ENCODE peak calls at places on chromosome 7, in four cellular contexts. M is HepG2, R is H1, A is K562. Q is an unnamed sample.

GRCh38 chr7:20249924-20250323 is 32.7 kb upstream of the MACC1 start:
- DNase-seq in R (no peak), M (peak; percentile 28), A (no peak), Q (no peak)

GRCh38 chr7:152911904-152912303 is 152.4 kb downstream of the ACTR3B start:
- DNase-seq in A (no peak), R (no peak), M (no peak), Q (no peak)

GRCh38 chr7:3168370-3168769 is 124.7 kb upstream of the CARD11 start:
- DNase-seq in R (no peak), M (no peak), A (no peak), Q (no peak)

GRCh38 chr7:27182285-27182827 is 2.7 kb downstream of the HOXA11 start:
- DNase-seq in M (no peak), R (no peak), A (no peak), Q (no peak)

GRCh38 chr7:118220583-118220982 is 3.9 kb upstream of the ANKRD7 start:
- DNase-seq in R (no peak), A (no peak), M (no peak), Q (no peak)

GRCh38 chr7:107891619-107892366 is 810 bp downstream of the DLD start:
- DNase-seq in M (no peak), R (no peak), A (peak; percentile 70), Q (no peak)

GRCh38 chr7:884191-885003 is 8.0 kb downstream of the GET4 start:
- DNase-seq in M (no peak), A (no peak), R (no peak), Q (no peak)

GRCh38 chr7:153381275-153382119 is 621.9 kb downstream of the ACTR3B start:
- DNase-seq in R (peak; percentile 25), M (peak; percentile 28), A (peak; percentile 80), Q (no peak)

GRCh38 chr7:23893942-23894890 is 184.2 kb downstream of the STK31 start:
- DNase-seq in R (no peak), M (no peak), A (no peak), Q (peak; percentile 24)
- TF ChIP-seq CBX5 in R (no peak), M (no peak), A (no peak), Q (no peak)

GRCh38 chr7:50229964-50230363 is 74.6 kb upstream of the IKZF1 start:
- DNase-seq in A (peak; percentile 62), R (no peak), M (no peak), Q (no peak)
- TF ChIP-seq CBX5 in A (peak; percentile 50), R (no peak), M (no peak), Q (peak; percentile 94)

GRCh38 chr7:98286093-98286525 is 4.6 kb downstream of the BRI3 start:
- DNase-seq in M (peak; percentile 30), R (no peak), A (peak; percentile 41), Q (no peak)
- TF ChIP-seq CBX5 in M (no peak), R (no peak), A (no peak), Q (no peak)

DNA sequence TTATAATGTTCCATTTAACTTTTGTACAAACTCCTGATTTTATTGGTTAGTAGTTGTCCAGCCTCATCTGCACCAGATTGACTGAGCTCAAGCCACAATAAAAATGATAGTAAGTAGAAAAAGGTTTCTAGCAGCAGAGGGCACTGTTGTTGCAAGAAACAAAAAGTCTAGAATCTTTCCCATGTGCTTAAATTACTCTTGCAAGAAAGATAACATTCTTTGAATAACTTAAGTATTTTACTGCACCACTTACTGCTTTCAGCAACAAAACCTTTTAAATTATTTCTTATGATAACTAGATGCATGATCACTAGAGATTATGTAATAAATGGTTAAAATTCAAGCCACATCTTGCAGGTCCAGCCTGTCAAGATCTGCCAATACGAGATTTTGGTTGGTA is 27.0 kb downstream of the LMOD2 start:
- DNase-seq in M (peak; percentile 52), R (no peak), A (peak; percentile 70), Q (no peak)
- TF ChIP-seq CBX5 in M (no peak), R (no peak), A (no peak), Q (no peak)

GRCh38 chr7:11830582-11831382 is 1.2 kb downstream of the THSD7A start:
- DNase-seq in A (no peak), M (no peak), R (no peak), Q (no peak)
- TF ChIP-seq CBX5 in A (no peak), M (no peak), R (no peak), Q (no peak)

DNA sequence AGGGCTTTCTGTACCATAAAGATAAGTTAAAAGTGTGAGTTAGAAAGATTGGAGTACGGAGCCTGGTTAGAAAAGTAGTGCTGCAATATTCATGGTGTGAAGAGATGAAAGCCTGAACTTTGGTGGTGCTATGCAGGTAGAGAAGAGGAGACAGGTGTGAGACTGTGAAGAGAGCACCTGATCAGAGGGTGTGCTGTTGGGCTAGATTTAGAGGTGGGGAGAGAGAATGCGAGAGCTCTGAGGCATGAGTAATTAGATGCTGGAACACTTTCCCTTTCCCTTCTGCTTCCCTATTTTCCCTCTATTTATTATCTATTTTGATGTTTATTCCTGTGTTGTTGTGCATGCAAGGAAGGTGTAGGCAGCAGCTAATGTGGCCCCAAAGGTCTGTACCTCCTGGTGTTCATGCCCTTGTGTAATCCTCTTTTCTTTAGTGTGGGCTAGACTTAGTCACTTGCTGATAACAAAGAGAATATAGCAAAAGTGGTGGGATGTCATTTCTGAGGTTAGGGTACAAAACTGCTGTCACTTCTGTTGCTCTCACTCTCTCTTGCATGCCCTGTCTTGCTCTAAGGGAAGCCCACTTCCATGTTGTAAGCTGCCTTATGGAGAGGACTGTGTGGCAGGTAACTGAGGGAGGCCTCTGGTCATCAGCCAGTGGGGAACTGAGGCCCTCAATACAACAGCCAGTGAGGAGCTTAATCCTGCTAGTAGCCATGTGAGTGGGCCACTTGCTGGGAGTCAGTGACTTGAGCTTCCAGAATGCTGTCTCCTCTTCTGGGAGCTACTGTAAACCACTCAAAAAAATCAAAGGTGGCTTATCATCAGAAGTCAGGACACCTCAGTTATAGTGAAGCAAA is 2.6 kb upstream of the ATXN7L1 start:
- DNase-seq in M (no peak), A (no peak), R (no peak), Q (no peak)
- TF ChIP-seq CBX5 in M (no peak), A (no peak), R (no peak), Q (no peak)

GRCh38 chr7:105354383-105354782 is 34.3 kb downstream of the SRPK2 start:
- DNase-seq in A (no peak), R (no peak), M (no peak), Q (no peak)

GRCh38 chr7:105352922-105353668 is 35.6 kb downstream of the SRPK2 start:
- DNase-seq in A (no peak), R (no peak), M (no peak), Q (no peak)

GRCh38 chr7:105355701-105356100 is 33.0 kb downstream of the SRPK2 start:
- DNase-seq in R (no peak), A (no peak), M (no peak), Q (no peak)

GRCh38 chr7:105352018-105352612 is 36.6 kb downstream of the SRPK2 start:
- DNase-seq in R (no peak), M (no peak), A (no peak), Q (peak; percentile 93)

GRCh38 chr7:105353752-105354328 is 34.9 kb downstream of the SRPK2 start:
- DNase-seq in M (no peak), A (peak; percentile 85), R (no peak), Q (no peak)
- TF ChIP-seq CBX5 in M (no peak), A (no peak), R (no peak), Q (no peak)

GRCh38 chr7:40717242-40717641 is 582.4 kb downstream of the SUGCT start:
- DNase-seq in M (peak; percentile 25), A (peak; percentile 7), R (peak; percentile 62), Q (no peak)
- TF ChIP-seq CBX5 in M (no peak), A (no peak), R (no peak), Q (no peak)

DNA sequence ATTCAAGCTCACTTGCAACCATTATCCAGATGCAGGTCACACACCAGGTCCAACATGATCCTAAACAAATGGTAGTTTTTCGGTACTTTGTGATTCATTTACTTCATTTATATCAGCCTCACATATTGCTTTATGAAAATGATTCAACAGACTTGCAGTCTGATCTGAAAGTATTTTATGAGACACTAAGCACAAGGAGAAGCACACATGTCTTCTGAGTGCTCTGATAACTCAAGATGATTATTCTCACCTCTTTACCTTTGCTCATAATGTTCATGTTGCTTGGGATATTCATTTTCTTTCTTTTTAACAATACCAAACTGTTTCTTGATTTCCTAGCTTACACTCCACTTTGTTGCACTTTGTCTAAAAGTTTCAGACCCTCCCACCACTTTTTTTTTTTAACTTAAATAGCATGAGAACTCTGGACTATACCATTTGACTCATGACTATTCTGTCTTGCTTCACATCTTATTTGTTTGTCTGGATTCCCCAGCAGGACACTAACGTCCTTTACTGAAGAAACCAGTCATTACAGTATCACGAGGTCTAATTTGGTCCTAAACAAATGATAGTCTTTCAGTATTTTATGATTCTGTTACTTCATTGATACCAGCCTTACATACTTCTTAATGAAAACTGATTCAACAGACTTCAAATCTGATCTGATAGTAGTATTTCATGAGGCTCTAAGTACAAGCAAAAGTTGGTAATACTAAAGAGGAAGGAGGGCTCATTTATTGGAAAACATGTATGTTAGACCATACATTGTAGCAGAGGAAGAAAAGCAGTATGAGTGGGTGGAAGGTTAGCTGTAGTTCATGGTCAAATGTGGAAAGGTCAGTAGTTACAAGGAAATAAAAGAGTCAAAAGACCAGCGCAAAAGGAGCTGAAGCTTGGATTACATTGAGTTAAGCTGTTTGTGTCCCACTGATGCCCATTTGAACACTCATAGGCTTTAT is 171.8 kb upstream of the AHR start:
- DNase-seq in M (peak; percentile 71), A (no peak), R (no peak), Q (no peak)
- TF ChIP-seq CBX5 in M (no peak), A (no peak), R (no peak), Q (peak; percentile 67)